ENCODE peak calls at places on chromosomes 12 and 14, in nine cellular contexts. One of them, this sample, is unnamed.

GRCh38 chr14:75879031-75879430 is 102.8 kb downstream of the TGFB3 start:
- DNase-seq in gastrocnemius medialis: no peak
- DNase-seq in CD4-positive, alpha-beta memory T cell: no peak
- DNase-seq in activated CD4-positive, CD25-positive, alpha-beta regulatory T cell: no peak
- DNase-seq in stimulated activated CD4-positive, alpha-beta T cell treated with anti-CD3 and anti-CD28 coated beads, Interleukin-2, amount 100 ng/mL, for 48 hours: no peak
- DNase-seq in adipocyte: peak
- DNase-seq in anterior cingulate cortex: no peak
- DNase-seq in nephron progenitor cell: no peak
- DNase-seq in COR-L47: no peak
- DNase-seq in this sample: no peak

GRCh38 chr12:103857164-103857563 is 16.1 kb upstream of the NT5DC3 start:
- DNase-seq in gastrocnemius medialis: no peak
- DNase-seq in CD4-positive, alpha-beta memory T cell: no peak
- DNase-seq in activated CD4-positive, CD25-positive, alpha-beta regulatory T cell: no peak
- DNase-seq in stimulated activated CD4-positive, alpha-beta T cell treated with anti-CD3 and anti-CD28 coated beads, Interleukin-2, amount 100 ng/mL, for 48 hours: no peak
- DNase-seq in adipocyte: no peak
- DNase-seq in anterior cingulate cortex: no peak
- DNase-seq in nephron progenitor cell: no peak
- DNase-seq in COR-L47: no peak
- DNase-seq in this sample: no peak

GRCh38 chr14:95507174-95507573 is 9.3 kb downstream of the SYNE3 start:
- DNase-seq in gastrocnemius medialis: peak
- DNase-seq in CD4-positive, alpha-beta memory T cell: no peak
- DNase-seq in activated CD4-positive, CD25-positive, alpha-beta regulatory T cell: no peak
- DNase-seq in stimulated activated CD4-positive, alpha-beta T cell treated with anti-CD3 and anti-CD28 coated beads, Interleukin-2, amount 100 ng/mL, for 48 hours: no peak
- DNase-seq in adipocyte: peak
- DNase-seq in anterior cingulate cortex: peak
- DNase-seq in nephron progenitor cell: no peak
- DNase-seq in COR-L47: no peak
- DNase-seq in this sample: no peak

GRCh38 chr12:53803703-53804102 is 51.9 kb upstream of the CISTR start:
- DNase-seq in gastrocnemius medialis: no peak
- DNase-seq in CD4-positive, alpha-beta memory T cell: no peak
- DNase-seq in activated CD4-positive, CD25-positive, alpha-beta regulatory T cell: no peak
- DNase-seq in stimulated activated CD4-positive, alpha-beta T cell treated with anti-CD3 and anti-CD28 coated beads, Interleukin-2, amount 100 ng/mL, for 48 hours: no peak
- DNase-seq in adipocyte: no peak
- DNase-seq in anterior cingulate cortex: no peak
- DNase-seq in nephron progenitor cell: no peak
- DNase-seq in COR-L47: no peak
- DNase-seq in this sample: no peak

GRCh38 chr12:71183018-71183417 is 25.2 kb upstream of the TSPAN8 start:
- DNase-seq in gastrocnemius medialis: no peak
- DNase-seq in CD4-positive, alpha-beta memory T cell: no peak
- DNase-seq in activated CD4-positive, CD25-positive, alpha-beta regulatory T cell: no peak
- DNase-seq in stimulated activated CD4-positive, alpha-beta T cell treated with anti-CD3 and anti-CD28 coated beads, Interleukin-2, amount 100 ng/mL, for 48 hours: no peak
- DNase-seq in adipocyte: peak
- DNase-seq in anterior cingulate cortex: no peak
- DNase-seq in nephron progenitor cell: no peak
- DNase-seq in COR-L47: no peak
- DNase-seq in this sample: no peak

GRCh38 chr12:56629459-56630179 is 507 bp downstream of the BAZ2A start:
- DNase-seq in gastrocnemius medialis: no peak
- DNase-seq in CD4-positive, alpha-beta memory T cell: peak
- DNase-seq in activated CD4-positive, CD25-positive, alpha-beta regulatory T cell: peak
- DNase-seq in stimulated activated CD4-positive, alpha-beta T cell treated with anti-CD3 and anti-CD28 coated beads, Interleukin-2, amount 100 ng/mL, for 48 hours: peak
- DNase-seq in adipocyte: peak
- DNase-seq in anterior cingulate cortex: peak
- DNase-seq in nephron progenitor cell: peak
- DNase-seq in COR-L47: no peak
- DNase-seq in this sample: peak

GRCh38 chr12:76529226-76529918 is 30.2 kb downstream of the OSBPL8 start:
- DNase-seq in gastrocnemius medialis: no peak
- DNase-seq in CD4-positive, alpha-beta memory T cell: no peak
- DNase-seq in activated CD4-positive, CD25-positive, alpha-beta regulatory T cell: no peak
- DNase-seq in stimulated activated CD4-positive, alpha-beta T cell treated with anti-CD3 and anti-CD28 coated beads, Interleukin-2, amount 100 ng/mL, for 48 hours: no peak
- DNase-seq in adipocyte: peak
- DNase-seq in anterior cingulate cortex: no peak
- DNase-seq in nephron progenitor cell: no peak
- DNase-seq in COR-L47: no peak
- DNase-seq in this sample: no peak

GRCh38 chr12:49868952-49869815 is 26.3 kb upstream of the BCDIN3D start:
- DNase-seq in gastrocnemius medialis: peak
- DNase-seq in CD4-positive, alpha-beta memory T cell: no peak
- DNase-seq in activated CD4-positive, CD25-positive, alpha-beta regulatory T cell: no peak
- DNase-seq in stimulated activated CD4-positive, alpha-beta T cell treated with anti-CD3 and anti-CD28 coated beads, Interleukin-2, amount 100 ng/mL, for 48 hours: no peak
- DNase-seq in adipocyte: peak
- DNase-seq in anterior cingulate cortex: peak
- DNase-seq in nephron progenitor cell: no peak
- DNase-seq in COR-L47: peak
- DNase-seq in this sample: peak

GRCh38 chr12:63814146-63814774 is 30.2 kb upstream of the SRGAP1 start:
- DNase-seq in gastrocnemius medialis: no peak
- DNase-seq in CD4-positive, alpha-beta memory T cell: no peak
- DNase-seq in activated CD4-positive, CD25-positive, alpha-beta regulatory T cell: no peak
- DNase-seq in stimulated activated CD4-positive, alpha-beta T cell treated with anti-CD3 and anti-CD28 coated beads, Interleukin-2, amount 100 ng/mL, for 48 hours: no peak
- DNase-seq in adipocyte: no peak
- DNase-seq in anterior cingulate cortex: no peak
- DNase-seq in nephron progenitor cell: no peak
- DNase-seq in COR-L47: no peak
- DNase-seq in this sample: no peak

GRCh38 chr12:131494141-131494733 is 216.7 kb upstream of the SFSWAP start:
- DNase-seq in gastrocnemius medialis: no peak
- DNase-seq in CD4-positive, alpha-beta memory T cell: no peak
- DNase-seq in activated CD4-positive, CD25-positive, alpha-beta regulatory T cell: no peak
- DNase-seq in stimulated activated CD4-positive, alpha-beta T cell treated with anti-CD3 and anti-CD28 coated beads, Interleukin-2, amount 100 ng/mL, for 48 hours: no peak
- DNase-seq in adipocyte: no peak
- DNase-seq in anterior cingulate cortex: no peak
- DNase-seq in nephron progenitor cell: no peak
- DNase-seq in COR-L47: no peak
- DNase-seq in this sample: no peak

GRCh38 chr12:62776575-62776974 is 158.4 kb downstream of the PPM1H start:
- DNase-seq in gastrocnemius medialis: no peak
- DNase-seq in CD4-positive, alpha-beta memory T cell: no peak
- DNase-seq in activated CD4-positive, CD25-positive, alpha-beta regulatory T cell: no peak
- DNase-seq in stimulated activated CD4-positive, alpha-beta T cell treated with anti-CD3 and anti-CD28 coated beads, Interleukin-2, amount 100 ng/mL, for 48 hours: no peak
- DNase-seq in adipocyte: no peak
- DNase-seq in anterior cingulate cortex: no peak
- DNase-seq in nephron progenitor cell: no peak
- DNase-seq in COR-L47: no peak
- DNase-seq in this sample: no peak

GRCh38 chr12:76023069-76023690 is 8.4 kb downstream of the PHLDA1 start:
- DNase-seq in gastrocnemius medialis: no peak
- DNase-seq in CD4-positive, alpha-beta memory T cell: no peak
- DNase-seq in activated CD4-positive, CD25-positive, alpha-beta regulatory T cell: no peak
- DNase-seq in stimulated activated CD4-positive, alpha-beta T cell treated with anti-CD3 and anti-CD28 coated beads, Interleukin-2, amount 100 ng/mL, for 48 hours: no peak
- DNase-seq in adipocyte: no peak
- DNase-seq in anterior cingulate cortex: no peak
- DNase-seq in nephron progenitor cell: no peak
- DNase-seq in COR-L47: no peak
- DNase-seq in this sample: no peak

GRCh38 chr12:5580911-5581488 is 149.1 kb downstream of the NTF3 start:
- DNase-seq in gastrocnemius medialis: no peak
- DNase-seq in CD4-positive, alpha-beta memory T cell: no peak
- DNase-seq in activated CD4-positive, CD25-positive, alpha-beta regulatory T cell: no peak
- DNase-seq in stimulated activated CD4-positive, alpha-beta T cell treated with anti-CD3 and anti-CD28 coated beads, Interleukin-2, amount 100 ng/mL, for 48 hours: no peak
- DNase-seq in adipocyte: peak
- DNase-seq in anterior cingulate cortex: no peak
- DNase-seq in nephron progenitor cell: no peak
- DNase-seq in COR-L47: no peak
- DNase-seq in this sample: no peak

GRCh38 chr14:74062809-74063150 is 21.5 kb downstream of the ALDH6A1 start:
- DNase-seq in gastrocnemius medialis: no peak
- DNase-seq in CD4-positive, alpha-beta memory T cell: no peak
- DNase-seq in activated CD4-positive, CD25-positive, alpha-beta regulatory T cell: no peak
- DNase-seq in stimulated activated CD4-positive, alpha-beta T cell treated with anti-CD3 and anti-CD28 coated beads, Interleukin-2, amount 100 ng/mL, for 48 hours: no peak
- DNase-seq in adipocyte: no peak
- DNase-seq in anterior cingulate cortex: no peak
- DNase-seq in nephron progenitor cell: no peak
- DNase-seq in COR-L47: no peak
- DNase-seq in this sample: no peak

GRCh38 chr12:110039085-110039807 is 9.1 kb downstream of the C12orf76 start:
- DNase-seq in gastrocnemius medialis: no peak
- DNase-seq in CD4-positive, alpha-beta memory T cell: peak
- DNase-seq in activated CD4-positive, CD25-positive, alpha-beta regulatory T cell: no peak
- DNase-seq in stimulated activated CD4-positive, alpha-beta T cell treated with anti-CD3 and anti-CD28 coated beads, Interleukin-2, amount 100 ng/mL, for 48 hours: no peak
- DNase-seq in adipocyte: peak
- DNase-seq in anterior cingulate cortex: no peak
- DNase-seq in nephron progenitor cell: no peak
- DNase-seq in COR-L47: no peak
- DNase-seq in this sample: no peak

GRCh38 chr12:104133861-104134260 is 4.1 kb downstream of the NFYB start:
- DNase-seq in gastrocnemius medialis: no peak
- DNase-seq in CD4-positive, alpha-beta memory T cell: no peak
- DNase-seq in activated CD4-positive, CD25-positive, alpha-beta regulatory T cell: no peak
- DNase-seq in stimulated activated CD4-positive, alpha-beta T cell treated with anti-CD3 and anti-CD28 coated beads, Interleukin-2, amount 100 ng/mL, for 48 hours: no peak
- DNase-seq in adipocyte: peak
- DNase-seq in anterior cingulate cortex: no peak
- DNase-seq in nephron progenitor cell: no peak
- DNase-seq in COR-L47: no peak
- DNase-seq in this sample: no peak

GRCh38 chr12:122467983-122468382 is 32.7 kb downstream of the ZCCHC8 start:
- DNase-seq in gastrocnemius medialis: no peak
- DNase-seq in CD4-positive, alpha-beta memory T cell: no peak
- DNase-seq in activated CD4-positive, CD25-positive, alpha-beta regulatory T cell: no peak
- DNase-seq in stimulated activated CD4-positive, alpha-beta T cell treated with anti-CD3 and anti-CD28 coated beads, Interleukin-2, amount 100 ng/mL, for 48 hours: no peak
- DNase-seq in adipocyte: no peak
- DNase-seq in anterior cingulate cortex: no peak
- DNase-seq in nephron progenitor cell: no peak
- DNase-seq in COR-L47: no peak
- DNase-seq in this sample: no peak

GRCh38 chr12:109768901-109769670 is 55.5 kb downstream of the FAM222A start:
- DNase-seq in gastrocnemius medialis: no peak
- DNase-seq in CD4-positive, alpha-beta memory T cell: no peak
- DNase-seq in activated CD4-positive, CD25-positive, alpha-beta regulatory T cell: no peak
- DNase-seq in stimulated activated CD4-positive, alpha-beta T cell treated with anti-CD3 and anti-CD28 coated beads, Interleukin-2, amount 100 ng/mL, for 48 hours: no peak
- DNase-seq in adipocyte: no peak
- DNase-seq in anterior cingulate cortex: no peak
- DNase-seq in nephron progenitor cell: no peak
- DNase-seq in COR-L47: no peak
- DNase-seq in this sample: peak

GRCh38 chr12:54398995-54399793 is 14.7 kb upstream of the ZNF385A start:
- DNase-seq in gastrocnemius medialis: peak
- DNase-seq in CD4-positive, alpha-beta memory T cell: peak
- DNase-seq in activated CD4-positive, CD25-positive, alpha-beta regulatory T cell: peak
- DNase-seq in stimulated activated CD4-positive, alpha-beta T cell treated with anti-CD3 and anti-CD28 coated beads, Interleukin-2, amount 100 ng/mL, for 48 hours: peak
- DNase-seq in adipocyte: peak
- DNase-seq in anterior cingulate cortex: peak
- DNase-seq in nephron progenitor cell: peak
- DNase-seq in COR-L47: peak
- DNase-seq in this sample: peak

GRCh38 chr12:104648746-104649145 is 192.0 kb downstream of the CHST11 start:
- DNase-seq in gastrocnemius medialis: no peak
- DNase-seq in CD4-positive, alpha-beta memory T cell: no peak
- DNase-seq in activated CD4-positive, CD25-positive, alpha-beta regulatory T cell: no peak
- DNase-seq in stimulated activated CD4-positive, alpha-beta T cell treated with anti-CD3 and anti-CD28 coated beads, Interleukin-2, amount 100 ng/mL, for 48 hours: no peak
- DNase-seq in adipocyte: no peak
- DNase-seq in anterior cingulate cortex: no peak
- DNase-seq in nephron progenitor cell: no peak
- DNase-seq in COR-L47: no peak
- DNase-seq in this sample: no peak

GRCh38 chr14:105059035-105059916 is 6.0 kb downstream of the GPR132 start:
- DNase-seq in gastrocnemius medialis: no peak
- DNase-seq in CD4-positive, alpha-beta memory T cell: peak
- DNase-seq in activated CD4-positive, CD25-positive, alpha-beta regulatory T cell: no peak
- DNase-seq in stimulated activated CD4-positive, alpha-beta T cell treated with anti-CD3 and anti-CD28 coated beads, Interleukin-2, amount 100 ng/mL, for 48 hours: no peak
- DNase-seq in adipocyte: peak
- DNase-seq in anterior cingulate cortex: no peak
- DNase-seq in nephron progenitor cell: no peak
- DNase-seq in COR-L47: no peak
- DNase-seq in this sample: no peak

GRCh38 chr12:26244503-26244902 is 49.1 kb downstream of the SSPN start:
- DNase-seq in gastrocnemius medialis: no peak
- DNase-seq in CD4-positive, alpha-beta memory T cell: no peak
- DNase-seq in activated CD4-positive, CD25-positive, alpha-beta regulatory T cell: no peak
- DNase-seq in stimulated activated CD4-positive, alpha-beta T cell treated with anti-CD3 and anti-CD28 coated beads, Interleukin-2, amount 100 ng/mL, for 48 hours: no peak
- DNase-seq in adipocyte: no peak
- DNase-seq in anterior cingulate cortex: no peak
- DNase-seq in nephron progenitor cell: no peak
- DNase-seq in COR-L47: no peak
- DNase-seq in this sample: no peak

GRCh38 chr14:61569783-61570182 is 125.5 kb upstream of the HIF1A start:
- DNase-seq in gastrocnemius medialis: peak
- DNase-seq in CD4-positive, alpha-beta memory T cell: peak
- DNase-seq in activated CD4-positive, CD25-positive, alpha-beta regulatory T cell: no peak
- DNase-seq in stimulated activated CD4-positive, alpha-beta T cell treated with anti-CD3 and anti-CD28 coated beads, Interleukin-2, amount 100 ng/mL, for 48 hours: no peak
- DNase-seq in adipocyte: peak
- DNase-seq in anterior cingulate cortex: no peak
- DNase-seq in nephron progenitor cell: no peak
- DNase-seq in COR-L47: no peak
- DNase-seq in this sample: no peak

GRCh38 chr14:105212541-105213305 is 31.6 kb upstream of the NUDT14 start:
- DNase-seq in gastrocnemius medialis: no peak
- DNase-seq in CD4-positive, alpha-beta memory T cell: peak
- DNase-seq in activated CD4-positive, CD25-positive, alpha-beta regulatory T cell: no peak
- DNase-seq in stimulated activated CD4-positive, alpha-beta T cell treated with anti-CD3 and anti-CD28 coated beads, Interleukin-2, amount 100 ng/mL, for 48 hours: no peak
- DNase-seq in adipocyte: no peak
- DNase-seq in anterior cingulate cortex: no peak
- DNase-seq in nephron progenitor cell: no peak
- DNase-seq in COR-L47: peak
- DNase-seq in this sample: no peak

GRCh38 chr14:33668066-33668465 is 282.8 kb downstream of the EGLN3 start:
- DNase-seq in gastrocnemius medialis: no peak
- DNase-seq in CD4-positive, alpha-beta memory T cell: no peak
- DNase-seq in activated CD4-positive, CD25-positive, alpha-beta regulatory T cell: no peak
- DNase-seq in stimulated activated CD4-positive, alpha-beta T cell treated with anti-CD3 and anti-CD28 coated beads, Interleukin-2, amount 100 ng/mL, for 48 hours: no peak
- DNase-seq in adipocyte: no peak
- DNase-seq in anterior cingulate cortex: no peak
- DNase-seq in nephron progenitor cell: no peak
- DNase-seq in COR-L47: no peak
- DNase-seq in this sample: no peak

GRCh38 chr14:71142375-71143038 is 235.2 kb downstream of the PCNX1 start:
- DNase-seq in gastrocnemius medialis: no peak
- DNase-seq in CD4-positive, alpha-beta memory T cell: peak
- DNase-seq in activated CD4-positive, CD25-positive, alpha-beta regulatory T cell: no peak
- DNase-seq in stimulated activated CD4-positive, alpha-beta T cell treated with anti-CD3 and anti-CD28 coated beads, Interleukin-2, amount 100 ng/mL, for 48 hours: no peak
- DNase-seq in adipocyte: peak
- DNase-seq in anterior cingulate cortex: no peak
- DNase-seq in nephron progenitor cell: no peak
- DNase-seq in COR-L47: no peak
- DNase-seq in this sample: no peak

GRCh38 chr12:63302269-63302940 is 151.4 kb upstream of the AVPR1A start:
- DNase-seq in gastrocnemius medialis: no peak
- DNase-seq in CD4-positive, alpha-beta memory T cell: no peak
- DNase-seq in activated CD4-positive, CD25-positive, alpha-beta regulatory T cell: no peak
- DNase-seq in stimulated activated CD4-positive, alpha-beta T cell treated with anti-CD3 and anti-CD28 coated beads, Interleukin-2, amount 100 ng/mL, for 48 hours: no peak
- DNase-seq in adipocyte: no peak
- DNase-seq in anterior cingulate cortex: no peak
- DNase-seq in nephron progenitor cell: no peak
- DNase-seq in COR-L47: no peak
- DNase-seq in this sample: no peak

GRCh38 chr12:76698966-76699365 is 64.9 kb upstream of the ZDHHC17 start:
- DNase-seq in gastrocnemius medialis: no peak
- DNase-seq in CD4-positive, alpha-beta memory T cell: peak
- DNase-seq in activated CD4-positive, CD25-positive, alpha-beta regulatory T cell: no peak
- DNase-seq in stimulated activated CD4-positive, alpha-beta T cell treated with anti-CD3 and anti-CD28 coated beads, Interleukin-2, amount 100 ng/mL, for 48 hours: no peak
- DNase-seq in adipocyte: no peak
- DNase-seq in anterior cingulate cortex: no peak
- DNase-seq in nephron progenitor cell: no peak
- DNase-seq in COR-L47: peak
- DNase-seq in this sample: no peak

GRCh38 chr12:42741771-42742510 is 152.4 kb upstream of the PRICKLE1 start:
- DNase-seq in gastrocnemius medialis: no peak
- DNase-seq in CD4-positive, alpha-beta memory T cell: no peak
- DNase-seq in activated CD4-positive, CD25-positive, alpha-beta regulatory T cell: no peak
- DNase-seq in stimulated activated CD4-positive, alpha-beta T cell treated with anti-CD3 and anti-CD28 coated beads, Interleukin-2, amount 100 ng/mL, for 48 hours: no peak
- DNase-seq in adipocyte: peak
- DNase-seq in anterior cingulate cortex: no peak
- DNase-seq in nephron progenitor cell: no peak
- DNase-seq in COR-L47: no peak
- DNase-seq in this sample: no peak

GRCh38 chr14:65208548-65208947 is 106.2 kb upstream of the MAX start:
- DNase-seq in gastrocnemius medialis: no peak
- DNase-seq in CD4-positive, alpha-beta memory T cell: no peak
- DNase-seq in activated CD4-positive, CD25-positive, alpha-beta regulatory T cell: no peak
- DNase-seq in stimulated activated CD4-positive, alpha-beta T cell treated with anti-CD3 and anti-CD28 coated beads, Interleukin-2, amount 100 ng/mL, for 48 hours: no peak
- DNase-seq in adipocyte: no peak
- DNase-seq in anterior cingulate cortex: no peak
- DNase-seq in nephron progenitor cell: no peak
- DNase-seq in COR-L47: no peak
- DNase-seq in this sample: no peak

GRCh38 chr14:55766071-55766470 is 186.1 kb downstream of the KTN1 start:
- DNase-seq in gastrocnemius medialis: no peak
- DNase-seq in CD4-positive, alpha-beta memory T cell: no peak
- DNase-seq in activated CD4-positive, CD25-positive, alpha-beta regulatory T cell: no peak
- DNase-seq in stimulated activated CD4-positive, alpha-beta T cell treated with anti-CD3 and anti-CD28 coated beads, Interleukin-2, amount 100 ng/mL, for 48 hours: no peak
- DNase-seq in adipocyte: no peak
- DNase-seq in anterior cingulate cortex: no peak
- DNase-seq in nephron progenitor cell: no peak
- DNase-seq in COR-L47: no peak
- DNase-seq in this sample: no peak